ENCODE peak calls at places on chromosomes 6 and 20, in five cellular contexts. U, L, N, O and C are unnamed samples.

GRCh38 chr6:125790403-125791150 is at the start of gene NCOA7:
- DNase-seq in O (peak; percentile 65), N (no peak), U (no peak), L (no peak), C (peak; percentile 82)

GRCh38 chr6:127026247-127026646 is 92.2 kb upstream of the RSPO3 start:
- DNase-seq in N (no peak), O (no peak), U (peak; percentile 37), L (no peak), C (no peak)

GRCh38 chr6:7463785-7464184 is 74.2 kb downstream of the RIOK1 start:
- DNase-seq in L (no peak), U (no peak), O (peak; percentile 81), N (no peak), C (no peak)

GRCh38 chr6:70111737-70112136 is 191.1 kb downstream of the COL9A1 start:
- DNase-seq in O (no peak), U (no peak), N (no peak), L (no peak), C (no peak)

GRCh38 chr6:37004044-37004984 is 1.1 kb upstream of the FGD2 start:
- DNase-seq in O (no peak), U (no peak), L (no peak), N (no peak), C (no peak)

GRCh38 chr6:43702522-43703440 is 15.2 kb upstream of the MRPS18A start:
- DNase-seq in L (peak; percentile 91), N (no peak), U (peak; percentile 92), O (peak; percentile 93), C (peak; percentile 99)

GRCh38 chr6:44247338-44248302 is 719 bp downstream of the HSP90AB1 start:
- DNase-seq in U (no peak), O (peak; percentile 36), L (no peak), N (no peak), C (peak; percentile 86)

GRCh38 chr6:33424855-33425667 is 5.2 kb downstream of the SYNGAP1 start:
- DNase-seq in L (no peak), U (no peak), N (no peak), O (no peak), C (peak; percentile 79)

GRCh38 chr6:1624071-1624847 is 14.5 kb downstream of the FOXC1 start:
- DNase-seq in N (no peak), L (no peak), O (no peak), U (no peak), C (no peak)

GRCh38 chr6:128725271-128726233 is 157.4 kb upstream of the LAMA2 start:
- DNase-seq in U (peak; percentile 41), L (no peak), O (peak; percentile 39), N (no peak), C (peak; percentile 22)

GRCh38 chr6:50714487-50715379 is 1.4 kb downstream of the TFAP2D start:
- DNase-seq in U (no peak), N (no peak), O (no peak), L (no peak), C (no peak)

GRCh38 chr6:93721386-93722048 is 302.2 kb upstream of the EPHA7 start:
- DNase-seq in O (peak; percentile 1), L (peak; percentile 25), U (no peak), N (no peak), C (no peak)
- H2AFZ ChIP-seq in O (no peak overlapping the region), L (peak overlapping the region; percentile 86), U (no peak overlapping the region), N (no peak overlapping the region), C (no peak overlapping the region)

GRCh38 chr6:75268121-75268987 is 16.2 kb downstream of the TMEM30A start:
- DNase-seq in N (no peak), U (no peak), O (no peak), L (no peak), C (no peak)
- H3K79me2 ChIP-seq in N (peaks cover 74% of the 10 kb centered on the region), U (peaks cover 81% of the 10 kb centered on the region), O (peaks cover 48% of the 10 kb centered on the region), L (peaks cover 81% of the 10 kb centered on the region), C (peaks cover 60% of the 10 kb centered on the region)

DNA sequence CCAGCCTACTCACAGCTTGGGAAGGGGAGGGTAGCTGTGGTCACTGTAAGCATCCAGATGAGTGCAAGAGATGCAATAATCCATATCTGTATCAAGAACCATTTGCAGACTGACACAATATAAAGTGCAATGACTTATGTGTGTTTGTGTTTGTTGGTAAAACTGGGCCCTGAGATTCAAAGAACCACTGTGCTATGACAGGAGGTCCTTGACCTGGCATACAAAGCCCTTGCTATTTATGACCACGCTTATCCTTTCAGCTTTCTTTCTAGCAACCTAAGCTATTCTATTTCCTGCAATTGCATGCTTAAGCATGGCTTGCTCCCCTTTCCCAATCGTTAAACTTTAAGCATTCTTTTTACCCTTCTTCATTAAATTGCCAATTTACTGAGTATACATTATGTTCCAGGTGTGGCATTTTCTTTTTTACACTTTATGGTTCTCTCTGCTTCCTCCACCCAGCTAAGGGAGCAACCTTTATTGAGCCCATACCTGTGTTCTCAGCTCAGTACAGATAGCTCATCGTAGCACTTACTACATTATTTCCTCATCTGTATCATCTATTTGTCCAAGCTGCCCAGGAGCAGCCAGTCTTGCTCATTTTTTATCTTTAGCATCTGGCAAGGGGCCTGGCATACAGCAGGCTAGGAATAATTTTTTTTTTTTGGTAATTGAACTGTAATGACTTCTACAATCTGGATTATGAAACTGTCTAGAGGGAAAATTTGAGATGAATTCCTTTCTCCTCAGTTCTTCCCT is 3.5 kb downstream of the MCUR1 start:
- DNase-seq in N (no peak), O (no peak), L (no peak), U (no peak), C (no peak)
- TF ChIP-seq SP1 in N (no peak), O (no peak), L (no peak), U (no peak), C (no peak)

GRCh38 chr20:60268502-60268901 is 310.3 kb downstream of the CDH26 start:
- DNase-seq in O (no peak), L (no peak), N (no peak), U (no peak), C (peak; percentile 54)

GRCh38 chr20:60269571-60270162 is 311.4 kb downstream of the CDH26 start:
- DNase-seq in N (no peak), L (no peak), U (no peak), O (no peak), C (no peak)

GRCh38 chr20:60271597-60271996 is 313.4 kb downstream of the CDH26 start:
- DNase-seq in U (no peak), O (no peak), N (no peak), L (no peak), C (peak; percentile 22)

GRCh38 chr20:60272790-60273189 is 314.6 kb downstream of the CDH26 start:
- DNase-seq in N (no peak), L (no peak), U (no peak), O (no peak), C (no peak)

GRCh38 chr20:60270341-60270740 is 312.1 kb downstream of the CDH26 start:
- DNase-seq in L (no peak), O (no peak), U (no peak), N (no peak), C (no peak)
- H2AFZ ChIP-seq in L (no peak overlapping the region), O (no peak overlapping the region), U (no peak overlapping the region), N (no peak overlapping the region), C (no peak overlapping the region)

DNA sequence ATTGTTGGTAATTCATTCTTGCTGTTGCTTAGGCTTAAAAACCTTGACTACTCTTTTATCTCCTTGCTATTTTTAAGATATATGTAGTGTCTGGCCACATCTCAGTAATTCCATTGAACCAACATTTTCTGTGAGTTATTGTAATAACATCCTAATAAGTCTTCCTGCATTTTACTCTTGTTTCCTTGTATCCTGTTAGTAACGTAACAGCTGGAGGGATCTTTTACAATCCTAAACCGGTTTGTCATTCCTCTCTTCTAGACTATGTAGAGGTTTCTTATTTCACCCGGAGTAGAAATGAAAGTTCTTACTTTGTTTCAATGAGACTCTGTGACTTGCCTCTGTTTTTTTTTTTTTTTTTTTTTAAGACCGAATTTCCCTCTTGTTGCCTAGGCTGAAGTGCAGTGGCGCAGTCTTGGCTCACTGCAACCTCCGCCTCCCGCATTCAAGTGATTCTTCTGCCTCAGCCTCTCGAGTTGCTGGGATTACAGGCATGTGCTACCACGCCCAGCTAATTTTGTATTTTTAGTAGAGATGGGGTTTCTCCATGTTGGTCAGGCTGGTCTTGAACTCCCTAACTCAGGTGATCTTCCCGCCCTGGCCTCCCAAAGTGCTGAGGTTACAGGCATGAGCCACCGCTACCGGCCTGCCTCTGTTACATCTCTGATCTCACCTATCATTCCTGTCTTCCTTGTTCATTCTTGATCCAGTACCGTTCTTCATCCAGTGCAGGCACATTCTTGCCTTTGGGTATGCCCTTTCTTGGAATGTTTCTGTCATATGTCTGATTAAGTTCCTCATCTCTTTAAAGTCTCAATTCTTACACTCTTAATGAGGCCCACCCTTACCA is 44.7 kb downstream of the NCOA3 start:
- DNase-seq in L (no peak), U (no peak), O (no peak), N (no peak), C (no peak)
- H3K79me2 ChIP-seq in L (peaks cover 75% of the 10 kb centered on the region), U (peaks cover 48% of the 10 kb centered on the region), O (peaks cover 90% of the 10 kb centered on the region), N (peaks cover 91% of the 10 kb centered on the region), C (peaks cover 57% of the 10 kb centered on the region)

DNA sequence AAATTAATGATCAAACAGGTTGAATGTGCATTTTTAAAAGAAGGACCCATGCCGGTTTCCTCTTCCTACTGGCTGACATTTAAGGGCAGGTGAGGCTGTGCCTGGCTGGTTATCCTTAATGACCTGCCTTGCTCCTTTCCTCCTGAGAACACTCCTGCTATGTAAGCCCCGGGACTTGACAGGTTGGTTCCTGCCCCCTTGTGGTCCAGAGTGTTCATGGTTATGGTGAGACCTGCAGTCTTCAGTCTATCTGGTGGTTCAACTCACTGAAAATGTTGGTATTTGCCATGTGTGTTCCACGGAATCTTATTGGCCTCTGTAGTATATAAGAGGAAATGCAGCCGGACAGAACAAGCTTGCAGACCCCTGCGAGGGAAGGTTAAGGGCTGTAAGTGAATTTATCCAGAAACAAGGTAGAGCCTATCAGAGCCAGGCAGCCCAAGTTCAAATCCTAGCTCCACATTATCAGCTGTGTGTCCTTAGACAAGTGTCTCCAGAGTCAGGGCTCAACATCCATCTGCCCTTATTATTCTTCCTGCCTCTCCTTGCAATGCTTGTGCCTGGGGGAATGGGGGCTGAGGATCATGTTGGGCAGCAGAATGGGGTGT is 5.2 kb upstream of the BPIFA3 start:
- DNase-seq in L (peak; percentile 39), O (peak; percentile 78), U (peak; percentile 61), N (no peak), C (peak; percentile 68)
- TF ChIP-seq SP1 in L (no peak), O (no peak), U (no peak), N (no peak), C (no peak)